ENCODE peak calls at places on chromosomes 2 and 18, in six cellular contexts. One of them, this sample, is unnamed.

GRCh38 chr2:108412995-108413726 is 35.4 kb downstream of the SULT1C4 start:
- DNase-seq in activated T-cell treated with anti-CD3 and anti-CD28 coated beads, Interleukin-2, amount 50 U/mL, for 4 hours: no peak
- DNase-seq in anterior cingulate cortex: no peak
- DNase-seq in EL: peak
- DNase-seq in PC-9: peak
- DNase-seq in IMR-90: peak
- DNase-seq in this sample: no peak

GRCh38 chr2:205471776-205472175 is 210.5 kb upstream of the NRP2 start:
- DNase-seq in activated T-cell treated with anti-CD3 and anti-CD28 coated beads, Interleukin-2, amount 50 U/mL, for 4 hours: no peak
- DNase-seq in anterior cingulate cortex: no peak
- DNase-seq in EL: no peak
- DNase-seq in PC-9: no peak
- DNase-seq in IMR-90: no peak
- DNase-seq in this sample: no peak

GRCh38 chr18:48821251-48821590 is 129.5 kb downstream of the SMAD7 start:
- DNase-seq in activated T-cell treated with anti-CD3 and anti-CD28 coated beads, Interleukin-2, amount 50 U/mL, for 4 hours: no peak
- DNase-seq in anterior cingulate cortex: no peak
- DNase-seq in EL: no peak
- DNase-seq in PC-9: no peak
- DNase-seq in IMR-90: no peak
- DNase-seq in this sample: no peak

GRCh38 chr2:23320058-23320457 is 64.9 kb upstream of the KLHL29 start:
- DNase-seq in activated T-cell treated with anti-CD3 and anti-CD28 coated beads, Interleukin-2, amount 50 U/mL, for 4 hours: no peak
- DNase-seq in anterior cingulate cortex: no peak
- DNase-seq in EL: no peak
- DNase-seq in PC-9: no peak
- DNase-seq in IMR-90: no peak
- DNase-seq in this sample: no peak

GRCh38 chr2:200795044-200795443 is 16.7 kb upstream of the BZW1 start:
- DNase-seq in activated T-cell treated with anti-CD3 and anti-CD28 coated beads, Interleukin-2, amount 50 U/mL, for 4 hours: no peak
- DNase-seq in anterior cingulate cortex: no peak
- DNase-seq in EL: no peak
- DNase-seq in PC-9: no peak
- DNase-seq in IMR-90: no peak
- DNase-seq in this sample: peak

GRCh38 chr2:218980800-218981389 is 4.1 kb downstream of the FEV start:
- DNase-seq in activated T-cell treated with anti-CD3 and anti-CD28 coated beads, Interleukin-2, amount 50 U/mL, for 4 hours: no peak
- DNase-seq in anterior cingulate cortex: no peak
- DNase-seq in EL: no peak
- DNase-seq in PC-9: no peak
- DNase-seq in IMR-90: no peak
- DNase-seq in this sample: no peak

GRCh38 chr2:101655941-101656422 is 41.5 kb upstream of the MAP4K4 start:
- DNase-seq in activated T-cell treated with anti-CD3 and anti-CD28 coated beads, Interleukin-2, amount 50 U/mL, for 4 hours: no peak
- DNase-seq in anterior cingulate cortex: no peak
- DNase-seq in EL: no peak
- DNase-seq in PC-9: no peak
- DNase-seq in IMR-90: peak
- DNase-seq in this sample: no peak

GRCh38 chr2:181203412-181203811 is 223.0 kb downstream of the UBE2E3 start:
- DNase-seq in activated T-cell treated with anti-CD3 and anti-CD28 coated beads, Interleukin-2, amount 50 U/mL, for 4 hours: no peak
- DNase-seq in anterior cingulate cortex: no peak
- DNase-seq in EL: peak
- DNase-seq in PC-9: peak
- DNase-seq in IMR-90: peak
- DNase-seq in this sample: no peak

GRCh38 chr2:14340703-14341102 is 291.8 kb upstream of the LRATD1 start:
- DNase-seq in activated T-cell treated with anti-CD3 and anti-CD28 coated beads, Interleukin-2, amount 50 U/mL, for 4 hours: no peak
- DNase-seq in anterior cingulate cortex: no peak
- DNase-seq in EL: no peak
- DNase-seq in PC-9: no peak
- DNase-seq in IMR-90: no peak
- DNase-seq in this sample: no peak

GRCh38 chr2:158042666-158043065 is 59.0 kb upstream of the UPP2 start:
- DNase-seq in activated T-cell treated with anti-CD3 and anti-CD28 coated beads, Interleukin-2, amount 50 U/mL, for 4 hours: no peak
- DNase-seq in anterior cingulate cortex: no peak
- DNase-seq in EL: no peak
- DNase-seq in PC-9: no peak
- DNase-seq in IMR-90: no peak
- DNase-seq in this sample: no peak

GRCh38 chr2:127157651-127158460 is 50.9 kb upstream of the BIN1 start:
- DNase-seq in activated T-cell treated with anti-CD3 and anti-CD28 coated beads, Interleukin-2, amount 50 U/mL, for 4 hours: no peak
- DNase-seq in anterior cingulate cortex: no peak
- DNase-seq in EL: peak
- DNase-seq in PC-9: no peak
- DNase-seq in IMR-90: no peak
- DNase-seq in this sample: no peak

GRCh38 chr18:57806891-57807280 is 3.8 kb upstream of the ATP8B1 start:
- DNase-seq in activated T-cell treated with anti-CD3 and anti-CD28 coated beads, Interleukin-2, amount 50 U/mL, for 4 hours: no peak
- DNase-seq in anterior cingulate cortex: no peak
- DNase-seq in EL: peak
- DNase-seq in PC-9: peak
- DNase-seq in IMR-90: peak
- DNase-seq in this sample: no peak

GRCh38 chr2:128371648-128372345 is 53.1 kb upstream of the HS6ST1 start:
- DNase-seq in activated T-cell treated with anti-CD3 and anti-CD28 coated beads, Interleukin-2, amount 50 U/mL, for 4 hours: no peak
- DNase-seq in anterior cingulate cortex: no peak
- DNase-seq in EL: no peak
- DNase-seq in PC-9: no peak
- DNase-seq in IMR-90: no peak
- DNase-seq in this sample: peak

GRCh38 chr2:216676630-216677029 is 18.7 kb downstream of the IGFBP5 start:
- DNase-seq in activated T-cell treated with anti-CD3 and anti-CD28 coated beads, Interleukin-2, amount 50 U/mL, for 4 hours: no peak
- DNase-seq in anterior cingulate cortex: no peak
- DNase-seq in EL: no peak
- DNase-seq in PC-9: no peak
- DNase-seq in IMR-90: no peak
- DNase-seq in this sample: no peak

GRCh38 chr2:30255466-30256408 is 24.4 kb downstream of the LBH start:
- DNase-seq in activated T-cell treated with anti-CD3 and anti-CD28 coated beads, Interleukin-2, amount 50 U/mL, for 4 hours: no peak
- DNase-seq in anterior cingulate cortex: no peak
- DNase-seq in EL: no peak
- DNase-seq in PC-9: no peak
- DNase-seq in IMR-90: no peak
- DNase-seq in this sample: no peak

GRCh38 chr2:137173514-137173913 is 408.2 kb downstream of the THSD7B start:
- DNase-seq in activated T-cell treated with anti-CD3 and anti-CD28 coated beads, Interleukin-2, amount 50 U/mL, for 4 hours: no peak
- DNase-seq in anterior cingulate cortex: no peak
- DNase-seq in EL: peak
- DNase-seq in PC-9: no peak
- DNase-seq in IMR-90: no peak
- DNase-seq in this sample: no peak

GRCh38 chr2:10385933-10386773 is 62.0 kb downstream of the ODC1 start:
- DNase-seq in activated T-cell treated with anti-CD3 and anti-CD28 coated beads, Interleukin-2, amount 50 U/mL, for 4 hours: no peak
- DNase-seq in anterior cingulate cortex: no peak
- DNase-seq in EL: peak
- DNase-seq in PC-9: peak
- DNase-seq in IMR-90: peak
- DNase-seq in this sample: no peak

GRCh38 chr2:67667054-67667908 is 270.1 kb downstream of the ETAA1 start:
- DNase-seq in activated T-cell treated with anti-CD3 and anti-CD28 coated beads, Interleukin-2, amount 50 U/mL, for 4 hours: no peak
- DNase-seq in anterior cingulate cortex: no peak
- DNase-seq in EL: no peak
- DNase-seq in PC-9: no peak
- DNase-seq in IMR-90: peak
- DNase-seq in this sample: no peak

GRCh38 chr2:156803243-156803642 is 367.1 kb downstream of the GPD2 start:
- DNase-seq in activated T-cell treated with anti-CD3 and anti-CD28 coated beads, Interleukin-2, amount 50 U/mL, for 4 hours: no peak
- DNase-seq in anterior cingulate cortex: no peak
- DNase-seq in EL: no peak
- DNase-seq in PC-9: peak
- DNase-seq in IMR-90: no peak
- DNase-seq in this sample: peak

GRCh38 chr18:8987250-8987649 is 115.2 kb upstream of the NDUFV2 start:
- DNase-seq in activated T-cell treated with anti-CD3 and anti-CD28 coated beads, Interleukin-2, amount 50 U/mL, for 4 hours: no peak
- DNase-seq in anterior cingulate cortex: no peak
- DNase-seq in EL: no peak
- DNase-seq in PC-9: no peak
- DNase-seq in IMR-90: peak
- DNase-seq in this sample: no peak

GRCh38 chr2:152047826-152048476 is 50.9 kb downstream of the CACNB4 start:
- DNase-seq in activated T-cell treated with anti-CD3 and anti-CD28 coated beads, Interleukin-2, amount 50 U/mL, for 4 hours: no peak
- DNase-seq in anterior cingulate cortex: no peak
- DNase-seq in EL: no peak
- DNase-seq in PC-9: no peak
- DNase-seq in IMR-90: no peak
- DNase-seq in this sample: no peak

GRCh38 chr2:148909114-148909513 is 34.1 kb downstream of the KIF5C start:
- DNase-seq in activated T-cell treated with anti-CD3 and anti-CD28 coated beads, Interleukin-2, amount 50 U/mL, for 4 hours: no peak
- DNase-seq in anterior cingulate cortex: no peak
- DNase-seq in EL: peak
- DNase-seq in PC-9: peak
- DNase-seq in IMR-90: peak
- DNase-seq in this sample: no peak

GRCh38 chr2:221969087-221969829 is 329.5 kb downstream of the PAX3 start:
- DNase-seq in activated T-cell treated with anti-CD3 and anti-CD28 coated beads, Interleukin-2, amount 50 U/mL, for 4 hours: no peak
- DNase-seq in anterior cingulate cortex: peak
- DNase-seq in EL: peak
- DNase-seq in PC-9: peak
- DNase-seq in IMR-90: peak
- DNase-seq in this sample: no peak

GRCh38 chr2:127810156-127810636 is 775 bp downstream of the WDR33 start:
- DNase-seq in activated T-cell treated with anti-CD3 and anti-CD28 coated beads, Interleukin-2, amount 50 U/mL, for 4 hours: no peak
- DNase-seq in anterior cingulate cortex: no peak
- DNase-seq in EL: peak
- DNase-seq in PC-9: peak
- DNase-seq in IMR-90: peak
- DNase-seq in this sample: peak

GRCh38 chr2:9462872-9463697 is 11.3 kb upstream of the IAH1 start:
- DNase-seq in activated T-cell treated with anti-CD3 and anti-CD28 coated beads, Interleukin-2, amount 50 U/mL, for 4 hours: no peak
- DNase-seq in anterior cingulate cortex: no peak
- DNase-seq in EL: no peak
- DNase-seq in PC-9: no peak
- DNase-seq in IMR-90: peak
- DNase-seq in this sample: no peak

GRCh38 chr2:157173740-157174184 is 83.7 kb upstream of the GALNT5 start:
- DNase-seq in activated T-cell treated with anti-CD3 and anti-CD28 coated beads, Interleukin-2, amount 50 U/mL, for 4 hours: no peak
- DNase-seq in anterior cingulate cortex: no peak
- DNase-seq in EL: peak
- DNase-seq in PC-9: peak
- DNase-seq in IMR-90: peak
- DNase-seq in this sample: no peak

GRCh38 chr18:23257686-23258565 is 122.6 kb downstream of the CABLES1 start:
- DNase-seq in activated T-cell treated with anti-CD3 and anti-CD28 coated beads, Interleukin-2, amount 50 U/mL, for 4 hours: no peak
- DNase-seq in anterior cingulate cortex: no peak
- DNase-seq in EL: peak
- DNase-seq in PC-9: no peak
- DNase-seq in IMR-90: peak
- DNase-seq in this sample: no peak

GRCh38 chr2:126774761-126775160 is 118.8 kb downstream of the GYPC start:
- DNase-seq in activated T-cell treated with anti-CD3 and anti-CD28 coated beads, Interleukin-2, amount 50 U/mL, for 4 hours: no peak
- DNase-seq in anterior cingulate cortex: no peak
- DNase-seq in EL: no peak
- DNase-seq in PC-9: no peak
- DNase-seq in IMR-90: no peak
- DNase-seq in this sample: no peak

GRCh38 chr2:165874445-165875039 is 79.0 kb downstream of the TTC21B start:
- DNase-seq in activated T-cell treated with anti-CD3 and anti-CD28 coated beads, Interleukin-2, amount 50 U/mL, for 4 hours: no peak
- DNase-seq in anterior cingulate cortex: no peak
- DNase-seq in EL: peak
- DNase-seq in PC-9: no peak
- DNase-seq in IMR-90: peak
- DNase-seq in this sample: no peak

GRCh38 chr2:109324859-109325258 is 195.9 kb downstream of the SH3RF3 start:
- DNase-seq in activated T-cell treated with anti-CD3 and anti-CD28 coated beads, Interleukin-2, amount 50 U/mL, for 4 hours: no peak
- DNase-seq in anterior cingulate cortex: no peak
- DNase-seq in EL: peak
- DNase-seq in PC-9: peak
- DNase-seq in IMR-90: peak
- DNase-seq in this sample: no peak

GRCh38 chr2:220001693-220002260 is 374.3 kb downstream of the SLC4A3 start:
- DNase-seq in activated T-cell treated with anti-CD3 and anti-CD28 coated beads, Interleukin-2, amount 50 U/mL, for 4 hours: no peak
- DNase-seq in anterior cingulate cortex: no peak
- DNase-seq in EL: peak
- DNase-seq in PC-9: peak
- DNase-seq in IMR-90: peak
- DNase-seq in this sample: no peak

GRCh38 chr2:232898592-232899541 is 28.8 kb downstream of the SNORC start:
- DNase-seq in activated T-cell treated with anti-CD3 and anti-CD28 coated beads, Interleukin-2, amount 50 U/mL, for 4 hours: no peak
- DNase-seq in anterior cingulate cortex: no peak
- DNase-seq in EL: no peak
- DNase-seq in PC-9: no peak
- DNase-seq in IMR-90: peak
- DNase-seq in this sample: no peak

GRCh38 chr2:14082640-14083039 is 549.9 kb upstream of the LRATD1 start:
- DNase-seq in activated T-cell treated with anti-CD3 and anti-CD28 coated beads, Interleukin-2, amount 50 U/mL, for 4 hours: no peak
- DNase-seq in anterior cingulate cortex: no peak
- DNase-seq in EL: no peak
- DNase-seq in PC-9: no peak
- DNase-seq in IMR-90: no peak
- DNase-seq in this sample: no peak

This sample was measured in right lobe of liver.